ENCODE peak calls at places on chromosomes 13 and 19, in seven cellular contexts. P, Y, J, A, F, B and Z are unnamed samples.

GRCh38 chr13:36344173-36344572 is 2.0 kb downstream of the SPART start:
- DNase-seq in F (no peak), A (peak), P (peak), J (no peak), B (no peak), Y (no peak), Z (peak)

GRCh38 chr13:72849571-72849970 is 67.6 kb downstream of the PIBF1 start:
- DNase-seq in F (no peak), B (no peak), Y (no peak), P (peak), A (no peak), J (no peak), Z (peak)

GRCh38 chr13:82176761-82177160 is 1705.5 kb downstream of the SLITRK1 start:
- DNase-seq in F (no peak), A (no peak), P (no peak), Y (no peak), B (no peak), J (no peak), Z (no peak)

GRCh38 chr13:79995334-79995733 is 345.6 kb downstream of the SPRY2 start:
- DNase-seq in A (no peak), J (no peak), Y (no peak), P (peak), B (no peak), F (no peak), Z (peak)

GRCh38 chr13:80276371-80277289 is 64.3 kb downstream of the SPRY2 start:
- DNase-seq in J (no peak), Y (no peak), P (peak), A (no peak), B (no peak), F (no peak), Z (peak)

GRCh38 chr13:65149687-65150086 is 2080.4 kb downstream of the PCDH9 start:
- DNase-seq in A (no peak), J (no peak), B (no peak), P (no peak), F (no peak), Y (no peak), Z (no peak)

GRCh38 chr13:113977976-113978375 is 4.1 kb upstream of the C13orf46 start:
- DNase-seq in A (no peak), F (no peak), P (no peak), J (no peak), Y (peak), B (no peak), Z (no peak)

GRCh38 chr19:18317998-18318800 is 4.7 kb downstream of the LSM4 start:
- DNase-seq in P (no peak), A (peak), B (no peak), J (peak), F (no peak), Y (no peak), Z (no peak)

GRCh38 chr19:36773223-36773579 is 594 bp upstream of the ZNF850 start:
- DNase-seq in P (no peak), J (no peak), F (no peak), A (no peak), B (no peak), Y (no peak), Z (no peak)

GRCh38 chr13:26465514-26465913 is 92.0 kb upstream of the WASF3 start:
- DNase-seq in Y (no peak), P (no peak), A (no peak), B (no peak), J (no peak), F (no peak), Z (no peak)

GRCh38 chr19:29154163-29154562 is 58.8 kb downstream of the UQCRFS1 start:
- DNase-seq in F (no peak), A (no peak), B (no peak), P (no peak), J (no peak), Y (no peak), Z (no peak)

GRCh38 chr13:29369060-29369743 is 226.3 kb downstream of the SLC7A1 start:
- DNase-seq in P (peak), J (no peak), A (no peak), B (no peak), F (peak), Y (no peak), Z (peak)

GRCh38 chr13:99822820-99823219 is 148.7 kb downstream of the ZIC5 start:
- DNase-seq in F (no peak), J (no peak), P (no peak), Y (no peak), B (no peak), A (no peak), Z (no peak)

GRCh38 chr13:106299616-106300015 is 235.8 kb downstream of the EFNB2 start:
- DNase-seq in A (no peak), Y (no peak), B (no peak), F (no peak), P (no peak), J (no peak), Z (no peak)

GRCh38 chr19:19170053-19170945 is at the start of gene MEF2B:
- DNase-seq in Y (peak), J (peak), B (peak), A (peak), F (peak), P (no peak), Z (peak)

GRCh38 chr13:98480915-98481510 is 95.9 kb downstream of the STK24 start:
- DNase-seq in J (no peak), F (no peak), B (no peak), P (no peak), Y (no peak), A (peak), Z (no peak)

GRCh38 chr13:43905435-43906031 is 25.8 kb downstream of the LACC1 start:
- DNase-seq in B (no peak), J (no peak), A (no peak), Y (no peak), P (peak), F (peak), Z (peak)

GRCh38 chr19:16944626-16945363 is 56.0 kb downstream of the F2RL3 start:
- DNase-seq in B (no peak), A (no peak), Y (no peak), J (no peak), F (peak), P (no peak), Z (no peak)

GRCh38 chr13:45522571-45522970 is 57.8 kb downstream of the COG3 start:
- DNase-seq in A (no peak), Y (no peak), F (no peak), P (peak), J (no peak), B (no peak), Z (no peak)

GRCh38 chr19:7787602-7788177 is 24.6 kb downstream of the CLEC4M start:
- DNase-seq in B (no peak), Y (no peak), F (no peak), P (no peak), A (no peak), J (no peak), Z (no peak)

GRCh38 chr13:33279898-33280549 is 5.5 kb downstream of the STARD13 start:
- DNase-seq in Y (no peak), A (no peak), P (peak), J (no peak), B (no peak), F (no peak), Z (peak)

GRCh38 chr13:21142766-21143165 is 33.6 kb downstream of the SKA3 start:
- DNase-seq in A (no peak), F (no peak), Y (no peak), P (no peak), B (no peak), J (no peak), Z (no peak)